ENCODE peak calls at places on chromosomes 13 and 19, in six cellular contexts. E is H9, H is T-helper 1 cell, N is NCI-H2081, J is NCI-H510A, Y is neuronal stem cell. K is an unnamed sample.
A peak's percentile ranks its signal among the peaks of the same experiment; 100 is the strongest.

GRCh38 chr13:31023126-31023525 is 90.7 kb downstream of the TEX26 start:
- DNase-seq in E (no peak), H (no peak), N (no peak), J (no peak), Y (no peak), K (no peak)

GRCh38 chr19:28393574-28394336 is 819.2 kb downstream of the UQCRFS1 start:
- DNase-seq in E (no peak), H (no peak), N (no peak), J (no peak), Y (no peak), K (no peak)

GRCh38 chr19:47226426-47227346 is 4.3 kb downstream of the BBC3 start:
- DNase-seq in E (peak; percentile 75), H (peak; percentile 35), N (peak; percentile 57), J (peak; percentile 32), Y (no peak), K (peak; percentile 53)

GRCh38 chr19:13864513-13865242 is 12.3 kb upstream of the NANOS3 start:
- DNase-seq in E (no peak), H (no peak), N (no peak), J (no peak), Y (no peak), K (peak; percentile 60)

GRCh38 chr13:43159007-43159406 is 135.6 kb downstream of the DNAJC15 start:
- DNase-seq in E (no peak), H (no peak), N (no peak), J (no peak), Y (no peak), K (no peak)

GRCh38 chr13:51397262-51397933 is 55.4 kb downstream of the INTS6 start:
- DNase-seq in E (no peak), H (no peak), N (no peak), J (no peak), Y (no peak), K (peak; percentile 13)

GRCh38 chr13:39565036-39565949 is 37.7 kb downstream of the LHFPL6 start:
- DNase-seq in E (peak; percentile 70), H (no peak), N (no peak), J (no peak), Y (no peak), K (no peak)

GRCh38 chr13:30033681-30034447 is 183.4 kb upstream of the UBL3 start:
- DNase-seq in E (no peak), H (no peak), N (no peak), J (no peak), Y (no peak), K (no peak)

GRCh38 chr19:17255150-17255621 is 9.4 kb downstream of the USHBP1 start:
- DNase-seq in E (peak; percentile 65), H (no peak), N (no peak), J (peak; percentile 75), Y (no peak), K (peak; percentile 45)

GRCh38 chr13:106536244-106537034 is 977 bp upstream of the EFNB2 start:
- DNase-seq in E (peak; percentile 91), H (peak; percentile 80), N (peak; percentile 84), J (peak; percentile 82), Y (peak; percentile 92), K (peak; percentile 96)

GRCh38 chr13:58397596-58398387 is 766.2 kb downstream of the PCDH17 start:
- DNase-seq in E (peak; percentile 42), H (no peak), N (no peak), J (no peak), Y (no peak), K (no peak)

GRCh38 chr19:20661150-20661819 is at the start of gene ZNF626:
- DNase-seq in E (peak; percentile 97), H (peak; percentile 84), N (peak; percentile 90), J (peak; percentile 88), Y (peak; percentile 98), K (peak; percentile 95)

GRCh38 chr19:16338470-16339360 is 14.1 kb downstream of the KLF2 start:
- DNase-seq in E (no peak), H (no peak), N (no peak), J (no peak), Y (no peak), K (no peak)

GRCh38 chr19:2332341-2333026 is 4.0 kb downstream of the SPPL2B start:
- DNase-seq in E (no peak), H (peak; percentile 46), N (peak; percentile 77), J (no peak), Y (no peak), K (peak; percentile 60)

GRCh38 chr13:101514695-101515275 is 62.3 kb downstream of the ITGBL1 start:
- DNase-seq in E (no peak), H (no peak), N (peak; percentile 57), J (peak; percentile 1), Y (peak; percentile 21), K (peak; percentile 16)

GRCh38 chr19:34963531-34964406 is at the start of gene ZNF792:
- DNase-seq in E (peak; percentile 82), H (peak; percentile 39), N (peak; percentile 6), J (no peak), Y (peak; percentile 40), K (peak; percentile 87)

GRCh38 chr19:31349160-31349881 is at the start of gene TSHZ3:
- DNase-seq in E (peak; percentile 81), H (peak; percentile 45), N (no peak), J (no peak), Y (no peak), K (peak; percentile 26)